ENCODE peak calls at places on chromosomes 2 and 18, in six cellular contexts. One of them, this sample, is unnamed.
A peak's percentile ranks its signal among the peaks of the same experiment; 100 is the strongest.

GRCh38 chr18:9126337-9126736 is 10.2 kb upstream of the ANKRD12 start:
- DNase-seq in stimulated activated CD4-positive, alpha-beta T cell treated with anti-CD3 and anti-CD28 coated beads, Interleukin-1b, Interleukin-23, amount 100 ng/mL, for 48 hours: no peak
- DNase-seq in SK-N-SH: no peak
- DNase-seq in GDM1: no peak
- DNase-seq in ELR: no peak
- DNase-seq in activated T-cell treated with anti-CD3 and anti-CD28 coated beads, Interleukin-2, amount 50 U/mL, for 48 hours: no peak
- DNase-seq in this sample: no peak

GRCh38 chr2:71614976-71615768 is 161.8 kb downstream of the DYSF start:
- DNase-seq in stimulated activated CD4-positive, alpha-beta T cell treated with anti-CD3 and anti-CD28 coated beads, Interleukin-1b, Interleukin-23, amount 100 ng/mL, for 48 hours: no peak
- DNase-seq in activated T-cell treated with anti-CD3 and anti-CD28 coated beads, Interleukin-2, amount 50 U/mL, for 48 hours: peak; percentile 3
- DNase-seq in ELR: no peak
- DNase-seq in SK-N-SH: peak; percentile 21
- DNase-seq in GDM1: no peak
- DNase-seq in this sample: no peak

GRCh38 chr2:26582890-26583289 is 58.3 kb downstream of the CIB4 start:
- DNase-seq in GDM1: no peak
- DNase-seq in ELR: no peak
- DNase-seq in activated T-cell treated with anti-CD3 and anti-CD28 coated beads, Interleukin-2, amount 50 U/mL, for 48 hours: no peak
- DNase-seq in stimulated activated CD4-positive, alpha-beta T cell treated with anti-CD3 and anti-CD28 coated beads, Interleukin-1b, Interleukin-23, amount 100 ng/mL, for 48 hours: no peak
- DNase-seq in SK-N-SH: peak; percentile 31
- DNase-seq in this sample: no peak

GRCh38 chr2:43609304-43609883 is 13.6 kb upstream of the THADA start:
- DNase-seq in SK-N-SH: peak; percentile 67
- DNase-seq in stimulated activated CD4-positive, alpha-beta T cell treated with anti-CD3 and anti-CD28 coated beads, Interleukin-1b, Interleukin-23, amount 100 ng/mL, for 48 hours: peak; percentile 13
- DNase-seq in activated T-cell treated with anti-CD3 and anti-CD28 coated beads, Interleukin-2, amount 50 U/mL, for 48 hours: no peak
- DNase-seq in GDM1: peak; percentile 6
- DNase-seq in ELR: peak; percentile 72
- DNase-seq in this sample: peak; percentile 66

GRCh38 chr2:10004401-10004800 is 38.9 kb upstream of the KLF11 start:
- DNase-seq in stimulated activated CD4-positive, alpha-beta T cell treated with anti-CD3 and anti-CD28 coated beads, Interleukin-1b, Interleukin-23, amount 100 ng/mL, for 48 hours: no peak
- DNase-seq in SK-N-SH: no peak
- DNase-seq in activated T-cell treated with anti-CD3 and anti-CD28 coated beads, Interleukin-2, amount 50 U/mL, for 48 hours: no peak
- DNase-seq in GDM1: no peak
- DNase-seq in ELR: no peak
- DNase-seq in this sample: no peak

GRCh38 chr2:65355190-65355831 is 77.1 kb downstream of the SPRED2 start:
- DNase-seq in GDM1: no peak
- DNase-seq in SK-N-SH: no peak
- DNase-seq in ELR: peak; percentile 73
- DNase-seq in stimulated activated CD4-positive, alpha-beta T cell treated with anti-CD3 and anti-CD28 coated beads, Interleukin-1b, Interleukin-23, amount 100 ng/mL, for 48 hours: no peak
- DNase-seq in activated T-cell treated with anti-CD3 and anti-CD28 coated beads, Interleukin-2, amount 50 U/mL, for 48 hours: no peak
- DNase-seq in this sample: no peak

GRCh38 chr18:3012306-3012919 is 531 bp downstream of the LPIN2 start:
- DNase-seq in activated T-cell treated with anti-CD3 and anti-CD28 coated beads, Interleukin-2, amount 50 U/mL, for 48 hours: peak; percentile 57
- DNase-seq in ELR: peak; percentile 48
- DNase-seq in SK-N-SH: peak; percentile 83
- DNase-seq in stimulated activated CD4-positive, alpha-beta T cell treated with anti-CD3 and anti-CD28 coated beads, Interleukin-1b, Interleukin-23, amount 100 ng/mL, for 48 hours: no peak
- DNase-seq in GDM1: peak; percentile 62
- DNase-seq in this sample: peak; percentile 37

GRCh38 chr2:39107724-39108273 is 13.1 kb downstream of the SOS1 start:
- DNase-seq in stimulated activated CD4-positive, alpha-beta T cell treated with anti-CD3 and anti-CD28 coated beads, Interleukin-1b, Interleukin-23, amount 100 ng/mL, for 48 hours: no peak
- DNase-seq in GDM1: no peak
- DNase-seq in activated T-cell treated with anti-CD3 and anti-CD28 coated beads, Interleukin-2, amount 50 U/mL, for 48 hours: no peak
- DNase-seq in SK-N-SH: peak; percentile 70
- DNase-seq in ELR: no peak
- DNase-seq in this sample: no peak

GRCh38 chr2:129443235-129443884 is 536.1 kb upstream of the RAB6C start:
- DNase-seq in activated T-cell treated with anti-CD3 and anti-CD28 coated beads, Interleukin-2, amount 50 U/mL, for 48 hours: no peak
- DNase-seq in ELR: no peak
- DNase-seq in SK-N-SH: no peak
- DNase-seq in GDM1: no peak
- DNase-seq in stimulated activated CD4-positive, alpha-beta T cell treated with anti-CD3 and anti-CD28 coated beads, Interleukin-1b, Interleukin-23, amount 100 ng/mL, for 48 hours: no peak
- DNase-seq in this sample: peak; percentile 60

GRCh38 chr2:173218331-173219056 is 136.2 kb upstream of the CDCA7 start:
- DNase-seq in SK-N-SH: no peak
- DNase-seq in ELR: no peak
- DNase-seq in stimulated activated CD4-positive, alpha-beta T cell treated with anti-CD3 and anti-CD28 coated beads, Interleukin-1b, Interleukin-23, amount 100 ng/mL, for 48 hours: no peak
- DNase-seq in activated T-cell treated with anti-CD3 and anti-CD28 coated beads, Interleukin-2, amount 50 U/mL, for 48 hours: no peak
- DNase-seq in GDM1: no peak
- DNase-seq in this sample: no peak

GRCh38 chr2:42954227-42954962 is 162.0 kb upstream of the HAAO start:
- DNase-seq in activated T-cell treated with anti-CD3 and anti-CD28 coated beads, Interleukin-2, amount 50 U/mL, for 48 hours: no peak
- DNase-seq in ELR: peak; percentile 37
- DNase-seq in GDM1: no peak
- DNase-seq in SK-N-SH: no peak
- DNase-seq in stimulated activated CD4-positive, alpha-beta T cell treated with anti-CD3 and anti-CD28 coated beads, Interleukin-1b, Interleukin-23, amount 100 ng/mL, for 48 hours: no peak
- DNase-seq in this sample: no peak

GRCh38 chr2:63827749-63828148 is 13.9 kb upstream of the UGP2 start:
- DNase-seq in ELR: peak; percentile 84
- DNase-seq in activated T-cell treated with anti-CD3 and anti-CD28 coated beads, Interleukin-2, amount 50 U/mL, for 48 hours: no peak
- DNase-seq in GDM1: no peak
- DNase-seq in SK-N-SH: no peak
- DNase-seq in stimulated activated CD4-positive, alpha-beta T cell treated with anti-CD3 and anti-CD28 coated beads, Interleukin-1b, Interleukin-23, amount 100 ng/mL, for 48 hours: no peak
- DNase-seq in this sample: peak; percentile 22

GRCh38 chr2:25411281-25411680 is 69.6 kb upstream of the DNMT3A start:
- DNase-seq in GDM1: no peak
- DNase-seq in SK-N-SH: no peak
- DNase-seq in stimulated activated CD4-positive, alpha-beta T cell treated with anti-CD3 and anti-CD28 coated beads, Interleukin-1b, Interleukin-23, amount 100 ng/mL, for 48 hours: no peak
- DNase-seq in ELR: no peak
- DNase-seq in activated T-cell treated with anti-CD3 and anti-CD28 coated beads, Interleukin-2, amount 50 U/mL, for 48 hours: no peak
- DNase-seq in this sample: no peak

GRCh38 chr2:140990416-140990815 is 1140.4 kb downstream of the LRP1B start:
- DNase-seq in GDM1: no peak
- DNase-seq in activated T-cell treated with anti-CD3 and anti-CD28 coated beads, Interleukin-2, amount 50 U/mL, for 48 hours: no peak
- DNase-seq in stimulated activated CD4-positive, alpha-beta T cell treated with anti-CD3 and anti-CD28 coated beads, Interleukin-1b, Interleukin-23, amount 100 ng/mL, for 48 hours: no peak
- DNase-seq in SK-N-SH: no peak
- DNase-seq in ELR: peak; percentile 93
- DNase-seq in this sample: no peak

GRCh38 chr2:19299522-19299921 is 58.9 kb downstream of the OSR1 start:
- DNase-seq in GDM1: no peak
- DNase-seq in stimulated activated CD4-positive, alpha-beta T cell treated with anti-CD3 and anti-CD28 coated beads, Interleukin-1b, Interleukin-23, amount 100 ng/mL, for 48 hours: no peak
- DNase-seq in activated T-cell treated with anti-CD3 and anti-CD28 coated beads, Interleukin-2, amount 50 U/mL, for 48 hours: no peak
- DNase-seq in SK-N-SH: no peak
- DNase-seq in ELR: no peak
- DNase-seq in this sample: no peak

GRCh38 chr18:26888259-26888658 is 22.8 kb upstream of the AQP4 start:
- DNase-seq in activated T-cell treated with anti-CD3 and anti-CD28 coated beads, Interleukin-2, amount 50 U/mL, for 48 hours: no peak
- DNase-seq in stimulated activated CD4-positive, alpha-beta T cell treated with anti-CD3 and anti-CD28 coated beads, Interleukin-1b, Interleukin-23, amount 100 ng/mL, for 48 hours: no peak
- DNase-seq in GDM1: no peak
- DNase-seq in SK-N-SH: no peak
- DNase-seq in ELR: no peak
- DNase-seq in this sample: no peak

GRCh38 chr2:241559489-241560180 is 1.1 kb downstream of the BOK start:
- DNase-seq in GDM1: no peak
- DNase-seq in ELR: peak; percentile 73
- DNase-seq in stimulated activated CD4-positive, alpha-beta T cell treated with anti-CD3 and anti-CD28 coated beads, Interleukin-1b, Interleukin-23, amount 100 ng/mL, for 48 hours: no peak
- DNase-seq in SK-N-SH: peak; percentile 56
- DNase-seq in activated T-cell treated with anti-CD3 and anti-CD28 coated beads, Interleukin-2, amount 50 U/mL, for 48 hours: no peak
- DNase-seq in this sample: peak; percentile 76

GRCh38 chr2:237198144-237198900 is 112.6 kb downstream of the COPS8 start:
- DNase-seq in activated T-cell treated with anti-CD3 and anti-CD28 coated beads, Interleukin-2, amount 50 U/mL, for 48 hours: no peak
- DNase-seq in GDM1: no peak
- DNase-seq in SK-N-SH: no peak
- DNase-seq in stimulated activated CD4-positive, alpha-beta T cell treated with anti-CD3 and anti-CD28 coated beads, Interleukin-1b, Interleukin-23, amount 100 ng/mL, for 48 hours: no peak
- DNase-seq in ELR: peak; percentile 83
- DNase-seq in this sample: no peak

GRCh38 chr2:112542974-112543760 is 902 bp downstream of the POLR1B start:
- DNase-seq in activated T-cell treated with anti-CD3 and anti-CD28 coated beads, Interleukin-2, amount 50 U/mL, for 48 hours: peak; percentile 36
- DNase-seq in stimulated activated CD4-positive, alpha-beta T cell treated with anti-CD3 and anti-CD28 coated beads, Interleukin-1b, Interleukin-23, amount 100 ng/mL, for 48 hours: no peak
- DNase-seq in ELR: peak; percentile 52
- DNase-seq in SK-N-SH: peak; percentile 39
- DNase-seq in GDM1: no peak
- DNase-seq in this sample: peak; percentile 68

GRCh38 chr2:48356701-48357322 is 173.1 kb upstream of the STON1 start:
- DNase-seq in ELR: no peak
- DNase-seq in stimulated activated CD4-positive, alpha-beta T cell treated with anti-CD3 and anti-CD28 coated beads, Interleukin-1b, Interleukin-23, amount 100 ng/mL, for 48 hours: no peak
- DNase-seq in SK-N-SH: peak; percentile 31
- DNase-seq in activated T-cell treated with anti-CD3 and anti-CD28 coated beads, Interleukin-2, amount 50 U/mL, for 48 hours: no peak
- DNase-seq in GDM1: peak; percentile 39
- DNase-seq in this sample: no peak

GRCh38 chr18:36446059-36446458 is 148.5 kb downstream of the FHOD3 start:
- DNase-seq in ELR: peak; percentile 80
- DNase-seq in GDM1: no peak
- DNase-seq in SK-N-SH: peak; percentile 82
- DNase-seq in stimulated activated CD4-positive, alpha-beta T cell treated with anti-CD3 and anti-CD28 coated beads, Interleukin-1b, Interleukin-23, amount 100 ng/mL, for 48 hours: no peak
- DNase-seq in activated T-cell treated with anti-CD3 and anti-CD28 coated beads, Interleukin-2, amount 50 U/mL, for 48 hours: no peak
- DNase-seq in this sample: no peak

GRCh38 chr2:130391058-130391871 is 35.4 kb downstream of the PTPN18 start:
- DNase-seq in stimulated activated CD4-positive, alpha-beta T cell treated with anti-CD3 and anti-CD28 coated beads, Interleukin-1b, Interleukin-23, amount 100 ng/mL, for 48 hours: peak; percentile 78
- DNase-seq in GDM1: peak; percentile 40
- DNase-seq in SK-N-SH: peak; percentile 89
- DNase-seq in ELR: peak; percentile 74
- DNase-seq in activated T-cell treated with anti-CD3 and anti-CD28 coated beads, Interleukin-2, amount 50 U/mL, for 48 hours: peak; percentile 81
- DNase-seq in this sample: peak; percentile 82

GRCh38 chr2:30404354-30405265 is 42.4 kb upstream of the LCLAT1 start:
- DNase-seq in activated T-cell treated with anti-CD3 and anti-CD28 coated beads, Interleukin-2, amount 50 U/mL, for 48 hours: no peak
- DNase-seq in GDM1: no peak
- DNase-seq in SK-N-SH: no peak
- DNase-seq in stimulated activated CD4-positive, alpha-beta T cell treated with anti-CD3 and anti-CD28 coated beads, Interleukin-1b, Interleukin-23, amount 100 ng/mL, for 48 hours: no peak
- DNase-seq in ELR: no peak
- DNase-seq in this sample: no peak

GRCh38 chr2:77713412-77713811 is 191.2 kb upstream of the LRRTM4 start:
- DNase-seq in SK-N-SH: no peak
- DNase-seq in activated T-cell treated with anti-CD3 and anti-CD28 coated beads, Interleukin-2, amount 50 U/mL, for 48 hours: no peak
- DNase-seq in GDM1: no peak
- DNase-seq in stimulated activated CD4-positive, alpha-beta T cell treated with anti-CD3 and anti-CD28 coated beads, Interleukin-1b, Interleukin-23, amount 100 ng/mL, for 48 hours: no peak
- DNase-seq in ELR: no peak
- DNase-seq in this sample: no peak

GRCh38 chr2:158458617-158458920 is 1.8 kb downstream of the PKP4 start:
- DNase-seq in ELR: peak; percentile 33
- DNase-seq in activated T-cell treated with anti-CD3 and anti-CD28 coated beads, Interleukin-2, amount 50 U/mL, for 48 hours: no peak
- DNase-seq in stimulated activated CD4-positive, alpha-beta T cell treated with anti-CD3 and anti-CD28 coated beads, Interleukin-1b, Interleukin-23, amount 100 ng/mL, for 48 hours: no peak
- DNase-seq in SK-N-SH: peak; percentile 12
- DNase-seq in GDM1: no peak
- DNase-seq in this sample: peak; percentile 27

GRCh38 chr2:29987141-29987540 is 65.8 kb upstream of the ALK start:
- DNase-seq in ELR: no peak
- DNase-seq in stimulated activated CD4-positive, alpha-beta T cell treated with anti-CD3 and anti-CD28 coated beads, Interleukin-1b, Interleukin-23, amount 100 ng/mL, for 48 hours: no peak
- DNase-seq in activated T-cell treated with anti-CD3 and anti-CD28 coated beads, Interleukin-2, amount 50 U/mL, for 48 hours: no peak
- DNase-seq in SK-N-SH: no peak
- DNase-seq in GDM1: no peak
- DNase-seq in this sample: no peak

GRCh38 chr2:172288603-172289002 is 138.8 kb upstream of the ITGA6 start:
- DNase-seq in ELR: peak; percentile 78
- DNase-seq in activated T-cell treated with anti-CD3 and anti-CD28 coated beads, Interleukin-2, amount 50 U/mL, for 48 hours: peak; percentile 43
- DNase-seq in GDM1: no peak
- DNase-seq in stimulated activated CD4-positive, alpha-beta T cell treated with anti-CD3 and anti-CD28 coated beads, Interleukin-1b, Interleukin-23, amount 100 ng/mL, for 48 hours: peak; percentile 50
- DNase-seq in SK-N-SH: no peak
- DNase-seq in this sample: peak; percentile 23

GRCh38 chr2:142741764-142742269 is 135.6 kb upstream of the KYNU start:
- DNase-seq in SK-N-SH: no peak
- DNase-seq in activated T-cell treated with anti-CD3 and anti-CD28 coated beads, Interleukin-2, amount 50 U/mL, for 48 hours: no peak
- DNase-seq in stimulated activated CD4-positive, alpha-beta T cell treated with anti-CD3 and anti-CD28 coated beads, Interleukin-1b, Interleukin-23, amount 100 ng/mL, for 48 hours: no peak
- DNase-seq in ELR: peak; percentile 61
- DNase-seq in GDM1: no peak
- DNase-seq in this sample: no peak

GRCh38 chr2:105179469-105180372 is 61.8 kb upstream of the GPR45 start:
- DNase-seq in ELR: peak; percentile 77
- DNase-seq in SK-N-SH: peak; percentile 28
- DNase-seq in GDM1: no peak
- DNase-seq in activated T-cell treated with anti-CD3 and anti-CD28 coated beads, Interleukin-2, amount 50 U/mL, for 48 hours: no peak
- DNase-seq in stimulated activated CD4-positive, alpha-beta T cell treated with anti-CD3 and anti-CD28 coated beads, Interleukin-1b, Interleukin-23, amount 100 ng/mL, for 48 hours: no peak
- DNase-seq in this sample: peak; percentile 80

GRCh38 chr2:197293252-197294007 is 17.1 kb downstream of the ANKRD44 start:
- DNase-seq in GDM1: no peak
- DNase-seq in activated T-cell treated with anti-CD3 and anti-CD28 coated beads, Interleukin-2, amount 50 U/mL, for 48 hours: no peak
- DNase-seq in SK-N-SH: no peak
- DNase-seq in ELR: no peak
- DNase-seq in stimulated activated CD4-positive, alpha-beta T cell treated with anti-CD3 and anti-CD28 coated beads, Interleukin-1b, Interleukin-23, amount 100 ng/mL, for 48 hours: no peak
- DNase-seq in this sample: no peak

GRCh38 chr2:160474319-160474645 is 19.3 kb downstream of the RBMS1 start:
- DNase-seq in SK-N-SH: no peak
- DNase-seq in ELR: no peak
- DNase-seq in GDM1: no peak
- DNase-seq in stimulated activated CD4-positive, alpha-beta T cell treated with anti-CD3 and anti-CD28 coated beads, Interleukin-1b, Interleukin-23, amount 100 ng/mL, for 48 hours: no peak
- DNase-seq in activated T-cell treated with anti-CD3 and anti-CD28 coated beads, Interleukin-2, amount 50 U/mL, for 48 hours: no peak
- DNase-seq in this sample: no peak

GRCh38 chr2:148582679-148583511 is 61.7 kb upstream of the EPC2 start:
- DNase-seq in activated T-cell treated with anti-CD3 and anti-CD28 coated beads, Interleukin-2, amount 50 U/mL, for 48 hours: no peak
- DNase-seq in GDM1: no peak
- DNase-seq in ELR: peak; percentile 58
- DNase-seq in SK-N-SH: no peak
- DNase-seq in stimulated activated CD4-positive, alpha-beta T cell treated with anti-CD3 and anti-CD28 coated beads, Interleukin-1b, Interleukin-23, amount 100 ng/mL, for 48 hours: no peak
- DNase-seq in this sample: no peak

GRCh38 chr2:191922736-191923651 is 76.1 kb upstream of the CAVIN2 start:
- DNase-seq in activated T-cell treated with anti-CD3 and anti-CD28 coated beads, Interleukin-2, amount 50 U/mL, for 48 hours: no peak
- DNase-seq in GDM1: no peak
- DNase-seq in ELR: no peak
- DNase-seq in SK-N-SH: no peak
- DNase-seq in stimulated activated CD4-positive, alpha-beta T cell treated with anti-CD3 and anti-CD28 coated beads, Interleukin-1b, Interleukin-23, amount 100 ng/mL, for 48 hours: no peak
- DNase-seq in this sample: no peak